ENCODE peak calls at places on chromosomes 5 and 9, in six cellular contexts. W is dermis blood vessel endothelial cell; B is activated T-helper 1 cell treated with anti-CD3 and anti-CD28 coated beads, Interleukin-12 subunit alpha, Interleukin-12 subunit beta, Interleukin-2, Interleukin-4 antibody, amounts not matched to agents 30 ng/mL and 10 ng/mL and 1 ng/mL, durations not matched to agents 14 hours and 24 hours and 36 hours; R is WTC11; G is activated gamma-delta T cell; M is H54. T is an unnamed sample.

GRCh38 chr9:92764988-92765936 is 629 bp upstream of the BICD2 start:
- DNase-seq in R (peak), M (peak), B (peak), G (peak), W (peak), T (peak)

GRCh38 chr9:98688710-98689495 is 19.8 kb downstream of the GABBR2 start:
- DNase-seq in W (no peak), M (no peak), G (no peak), B (no peak), R (no peak), T (peak)

GRCh38 chr9:77534376-77535057 is 113.6 kb downstream of the GNA14 start:
- DNase-seq in M (no peak), B (no peak), R (peak), G (no peak), W (peak), T (no peak)

GRCh38 chr5:167730121-167730520 is 561.3 kb upstream of the WWC1 start:
- DNase-seq in W (no peak), R (no peak), M (peak), G (no peak), B (no peak), T (no peak)

GRCh38 chr5:56951131-56951945 is 585 bp downstream of the MIER3 start:
- DNase-seq in W (peak), R (peak), B (peak), G (peak), M (peak), T (peak)

GRCh38 chr5:159878988-159879471 is 37.3 kb upstream of the ADRA1B start:
- DNase-seq in G (no peak), M (peak), W (peak), R (peak), B (no peak), T (peak)

GRCh38 chr9:120612218-120612617 is 32.3 kb upstream of the CDK5RAP2 start:
- DNase-seq in M (no peak), B (no peak), G (no peak), W (peak), R (no peak), T (peak)

GRCh38 chr5:67648201-67648671 is 451.6 kb upstream of the CD180 start:
- DNase-seq in W (no peak), G (no peak), R (no peak), M (no peak), B (no peak), T (no peak)

GRCh38 chr9:33517373-33517772 is 6.7 kb upstream of the ANKRD18B start:
- DNase-seq in M (no peak), G (no peak), B (no peak), R (no peak), W (peak), T (peak)

GRCh38 chr9:91768977-91769916 is 180.8 kb downstream of the ROR2 start:
- DNase-seq in W (no peak), B (no peak), G (no peak), M (no peak), R (no peak), T (no peak)

GRCh38 chr9:3929345-3930150 is 370.3 kb downstream of the GLIS3 start:
- DNase-seq in R (no peak), B (no peak), M (no peak), G (no peak), W (no peak), T (no peak)

GRCh38 chr5:96427823-96428222 is 5.2 kb downstream of the PCSK1 start:
- DNase-seq in W (peak), G (no peak), B (no peak), R (no peak), M (no peak), T (no peak)

GRCh38 chr5:134143964-134144941 is 29.8 kb downstream of the TCF7 start:
- DNase-seq in B (no peak), G (no peak), R (no peak), W (no peak), M (no peak), T (no peak)

GRCh38 chr5:114238771-114239313 is 123.0 kb upstream of the KCNN2 start:
- DNase-seq in G (no peak), B (no peak), W (no peak), M (no peak), R (no peak), T (no peak)

T was measured in K562.